ENCODE peak calls at places on chromosomes 5 and 9, in four cellular contexts. Y, I, T and H are unnamed samples.

GRCh38 chr5:10635257-10635860 is 71.5 kb downstream of the ANKRD33B start:
- DNase-seq in T (peak; percentile 22), I (no peak), Y (no peak), H (no peak)

GRCh38 chr9:93183663-93184438 is at the start of gene WNK2:
- DNase-seq in T (peak; percentile 16), Y (peak; percentile 63), I (peak; percentile 55), H (peak; percentile 27)

GRCh38 chr9:94916956-94917355 is 190.5 kb downstream of the AOPEP start:
- DNase-seq in T (no peak), Y (no peak), I (no peak), H (no peak)

GRCh38 chr9:36398745-36399144 is 1.3 kb downstream of the RNF38 start:
- DNase-seq in Y (no peak), T (peak; percentile 17), I (no peak), H (no peak)

GRCh38 chr9:23683476-23684095 is 142.5 kb downstream of the ELAVL2 start:
- DNase-seq in T (no peak), I (no peak), Y (no peak), H (no peak)

GRCh38 chr9:134223091-134223490 is 58.7 kb upstream of the RNU6ATAC start:
- DNase-seq in T (no peak), Y (no peak), I (no peak), H (no peak)

GRCh38 chr5:43316421-43316820 is 3.2 kb upstream of the HMGCS1 start:
- DNase-seq in I (no peak), Y (no peak), T (no peak), H (no peak)

GRCh38 chr5:154771383-154771901 is 16.3 kb downstream of the LARP1 start:
- DNase-seq in T (peak; percentile 92), I (peak; percentile 36), Y (peak; percentile 42), H (peak; percentile 25)

GRCh38 chr5:15013654-15014463 is 142.3 kb upstream of the ANKH start:
- DNase-seq in I (no peak), T (peak; percentile 85), Y (no peak), H (peak; percentile 17)

GRCh38 chr5:39198080-39198479 is 21.3 kb downstream of the FYB1 start:
- DNase-seq in T (no peak), Y (no peak), I (no peak), H (no peak)

GRCh38 chr5:102049517-102049916 is 246.6 kb downstream of the SLCO4C1 start:
- DNase-seq in Y (no peak), T (no peak), I (no peak), H (no peak)

GRCh38 chr9:36935332-36935731 is 98.7 kb downstream of the PAX5 start:
- DNase-seq in Y (no peak), T (no peak), I (no peak), H (no peak)

GRCh38 chr9:112322701-112323377 is 10.6 kb downstream of the PTBP3 start:
- DNase-seq in I (no peak), Y (no peak), T (no peak), H (no peak)

GRCh38 chr9:136697821-136698526 is 10.7 kb upstream of the AGPAT2 start:
- DNase-seq in I (no peak), T (no peak), Y (no peak), H (no peak)

GRCh38 chr9:107208121-107208520 is 75.0 kb upstream of the RAD23B start:
- DNase-seq in I (no peak), T (peak; percentile 43), Y (no peak), H (no peak)

GRCh38 chr9:105401651-105402050 is 46.2 kb upstream of the FSD1L start:
- DNase-seq in T (peak; percentile 67), I (no peak), Y (no peak), H (no peak)

GRCh38 chr5:36657563-36657995 is 51.2 kb downstream of the SLC1A3 start:
- DNase-seq in I (no peak), Y (no peak), T (peak; percentile 99), H (no peak)

GRCh38 chr9:6785682-6786081 is 27.9 kb downstream of the KDM4C start:
- DNase-seq in Y (no peak), I (no peak), T (no peak), H (no peak)

GRCh38 chr5:38162625-38163024 is 95.7 kb upstream of the EGFLAM start:
- DNase-seq in T (no peak), I (no peak), Y (no peak), H (no peak)

GRCh38 chr5:41371741-41372140 is 138.7 kb downstream of the PLCXD3 start:
- DNase-seq in I (no peak), T (peak; percentile 57), Y (no peak), H (no peak)

GRCh38 chr9:125532412-125532811 is 174.6 kb downstream of the MAPKAP1 start:
- DNase-seq in I (no peak), T (no peak), Y (no peak), H (no peak)

GRCh38 chr5:180975338-180975737 is 13.3 kb upstream of the BTNL3 start:
- DNase-seq in Y (no peak), T (no peak), I (no peak), H (no peak)

GRCh38 chr5:178416919-178417318 is 173.3 kb downstream of the COL23A1 start:
- DNase-seq in I (no peak), T (peak; percentile 53), Y (no peak), H (no peak)

GRCh38 chr5:13745508-13745907 is 199.0 kb downstream of the DNAH5 start:
- DNase-seq in Y (no peak), T (no peak), I (no peak), H (no peak)

GRCh38 chr5:151600069-151600665 is 9.0 kb upstream of the FAT2 start:
- DNase-seq in I (no peak), T (no peak), Y (no peak), H (no peak)

GRCh38 chr9:18124760-18125159 is 349.2 kb upstream of the ADAMTSL1 start:
- DNase-seq in I (no peak), T (peak; percentile 48), Y (no peak), H (no peak)

GRCh38 chr5:138725153-138725884 is 27.9 kb upstream of the CTNNA1 start:
- DNase-seq in I (peak; percentile 78), Y (peak; percentile 28), T (peak; percentile 77), H (peak; percentile 15)

GRCh38 chr5:177300236-177300880 is 3.2 kb downstream of the RAB24 start:
- DNase-seq in I (no peak), Y (no peak), T (peak; percentile 82), H (peak; percentile 60)

GRCh38 chr9:78962186-78962585 is 609.6 kb upstream of the TLE4 start:
- DNase-seq in I (no peak), T (no peak), Y (no peak), H (no peak)

GRCh38 chr9:78963911-78964310 is 607.9 kb upstream of the TLE4 start:
- DNase-seq in T (no peak), Y (no peak), I (no peak), H (no peak)

GRCh38 chr9:78954286-78954685 is 617.5 kb upstream of the TLE4 start:
- DNase-seq in T (peak; percentile 25), I (no peak), Y (no peak), H (no peak)

GRCh38 chr9:78958887-78959286 is 612.9 kb upstream of the TLE4 start:
- DNase-seq in T (no peak), Y (peak; percentile 59), I (no peak), H (no peak)
- TF ChIP-seq CTCF in T (no peak), Y (peak; percentile 48), I (no peak), H (no peak)

DNA sequence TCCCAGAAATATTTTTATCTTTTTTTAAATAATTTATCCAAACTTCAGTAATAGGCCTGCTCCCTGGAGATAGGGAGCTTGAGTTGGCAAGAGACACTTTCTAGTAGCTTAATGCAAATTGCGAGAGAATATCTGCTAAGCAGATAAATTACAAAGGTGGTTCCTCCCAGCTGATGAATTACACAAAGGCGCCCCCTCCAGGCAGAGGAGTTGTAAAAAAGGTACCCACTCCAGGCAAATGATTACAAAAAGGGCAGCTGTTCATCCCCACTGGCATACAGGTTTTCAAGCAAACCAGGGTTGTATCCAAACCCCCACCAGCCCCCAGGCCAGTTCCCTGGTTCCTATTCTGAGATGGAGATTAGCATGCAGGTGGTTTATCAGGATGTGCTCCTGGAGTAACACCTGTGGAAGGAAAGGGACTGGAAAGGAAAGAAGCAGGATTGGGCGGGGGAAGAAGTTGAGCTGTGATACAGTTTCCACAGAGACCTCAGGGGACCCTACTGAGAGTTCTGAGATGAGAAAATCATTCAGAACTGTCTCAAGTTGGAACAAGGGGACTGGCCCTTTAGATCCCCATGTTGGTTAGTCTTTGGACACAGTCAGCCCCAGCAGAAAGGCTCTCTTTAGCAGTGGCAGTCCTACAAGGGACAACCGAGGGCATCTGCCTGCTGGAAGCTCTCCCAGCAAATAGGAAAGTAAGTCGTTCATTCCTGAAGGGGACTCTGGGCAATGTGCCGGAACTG is 25.5 kb downstream of the ESM1 start:
- DNase-seq in Y (peak; percentile 32), T (peak; percentile 19), I (peak; percentile 71), H (peak; percentile 35)
- TF ChIP-seq CTCF in Y (no peak), T (peak; percentile 41), I (peak; percentile 33), H (peak; percentile 31)

GRCh38 chr5:2003206-2003605 is 120.5 kb upstream of the IRX4 start:
- DNase-seq in Y (no peak), T (no peak), I (no peak), H (no peak)

GRCh38 chr5:2005101-2006041 is 122.6 kb upstream of the IRX4 start:
- DNase-seq in I (no peak), Y (no peak), T (no peak), H (no peak)

GRCh38 chr5:2001300-2001699 is 118.6 kb upstream of the IRX4 start:
- DNase-seq in T (no peak), Y (no peak), I (no peak), H (no peak)

GRCh38 chr5:2006193-2006970 is 123.7 kb upstream of the IRX4 start:
- DNase-seq in Y (no peak), T (no peak), I (no peak), H (no peak)

DNA sequence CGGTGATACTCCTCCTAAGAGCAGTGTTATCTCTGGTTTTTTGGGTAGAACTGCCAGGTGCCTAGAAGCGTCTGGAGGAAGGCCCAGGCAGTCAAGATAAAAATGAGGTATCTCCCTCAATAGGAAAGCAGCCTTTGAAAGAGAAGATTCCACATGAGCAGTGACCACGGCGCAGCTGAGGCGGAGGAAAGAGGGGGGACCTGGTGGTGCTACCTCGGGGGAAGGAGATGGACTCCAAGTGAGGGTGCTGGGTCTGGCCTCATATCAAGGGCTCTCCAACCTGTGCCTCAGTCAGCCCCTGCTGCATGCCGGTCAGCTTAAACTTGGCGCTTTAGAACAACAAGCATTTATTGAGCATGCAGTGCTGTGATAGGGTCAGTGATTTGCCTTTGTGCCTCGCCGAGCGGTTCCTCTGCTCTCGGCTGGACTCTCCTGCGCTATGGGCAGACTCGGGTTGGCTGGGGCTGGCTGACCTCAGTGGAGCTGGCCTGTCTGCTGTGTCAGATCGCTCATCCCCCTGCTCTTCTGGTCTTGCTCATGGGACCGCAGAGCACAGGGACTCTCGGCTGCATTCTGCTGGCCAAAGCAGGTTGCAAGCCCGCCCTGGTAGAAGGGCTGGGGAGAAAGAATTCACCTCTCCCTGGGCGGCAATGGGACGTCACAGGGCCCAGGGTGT is 121.1 kb upstream of the IRX4 start:
- DNase-seq in I (no peak), T (no peak), Y (no peak), H (no peak)
- TF ChIP-seq CTCF in I (no peak), T (no peak), Y (no peak), H (no peak)

DNA sequence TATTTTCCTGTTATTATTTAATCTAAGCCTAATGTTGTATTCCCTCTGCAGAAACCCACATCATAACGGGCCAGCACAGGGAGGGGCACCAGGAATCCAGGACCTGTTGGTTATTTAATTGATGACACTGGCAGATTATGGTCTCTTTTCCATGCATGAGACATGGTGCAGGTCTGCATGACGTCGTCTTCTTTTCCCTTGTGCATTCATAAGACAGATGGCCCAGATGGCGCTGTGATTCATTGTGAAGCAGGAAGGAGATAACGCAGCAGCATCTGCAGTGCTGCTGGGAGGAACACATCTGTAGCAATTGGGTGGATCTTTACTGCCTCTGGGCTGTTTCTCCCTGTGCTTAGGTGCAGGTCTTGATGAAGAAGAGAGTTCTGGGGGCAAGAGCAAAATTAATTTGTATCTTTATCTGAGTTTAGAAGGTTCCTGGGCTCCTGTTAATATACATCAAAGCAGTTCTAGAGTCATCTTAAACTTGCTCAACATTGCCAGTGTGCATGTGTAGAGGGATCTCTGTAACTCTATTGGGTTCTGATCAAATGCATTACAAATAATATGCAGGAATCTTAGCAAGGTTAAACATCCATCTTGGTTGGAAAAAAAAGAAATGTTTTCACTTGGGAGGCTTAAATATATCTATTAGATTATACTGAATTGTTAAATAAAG is 176.1 kb downstream of the PCSK1 start:
- DNase-seq in T (peak; percentile 78), Y (peak; percentile 82), I (no peak), H (no peak)
- TF ChIP-seq CTCF in T (peak; percentile 17), Y (no peak), I (no peak), H (no peak)